ENCODE peak calls at places on chromosomes 3 and 15, in nine cellular contexts. I is GM12878; A is PC-3; J is Peyer's patch; R is CD8-positive, alpha-beta memory T cell; W is breast epithelium; Z is neuronal stem cell; N is lower lobe of right lung; U is CD8-positive, alpha-beta T cell. L is an unnamed sample.

GRCh38 chr3:119695480-119695879 is 7.3 kb upstream of the CFAP91 start:
- DNase-seq in N (no peak), J (no peak), Z (no peak), R (no peak), A (peak; percentile 58), W (no peak), U (no peak), I (no peak), L (no peak)

GRCh38 chr15:101808201-101808600 is 3.8 kb upstream of the OR4F15 start:
- DNase-seq in Z (no peak), J (no peak), W (no peak), A (no peak), N (no peak), R (no peak), I (no peak), U (no peak), L (no peak)

GRCh38 chr3:129602730-129603560 is 3.5 kb downstream of the PLXND1 start:
- DNase-seq in R (no peak), Z (no peak), W (no peak), A (peak; percentile 58), N (peak; percentile 67), U (no peak), J (no peak), I (no peak), L (no peak)

GRCh38 chr3:179991877-179992276 is 44.9 kb downstream of the PEX5L start:
- DNase-seq in R (no peak), Z (no peak), W (no peak), U (no peak), J (no peak), N (no peak), A (peak; percentile 68), I (no peak), L (no peak)

GRCh38 chr15:35393403-35393802 is 152.6 kb downstream of the DPH6 start:
- DNase-seq in I (no peak), U (no peak), J (no peak), A (no peak), R (no peak), W (no peak), N (no peak), Z (no peak), L (no peak)

GRCh38 chr3:190847423-190847822 is 15.1 kb downstream of the GMNC start:
- DNase-seq in A (no peak), Z (no peak), R (no peak), J (no peak), U (no peak), I (no peak), W (no peak), N (no peak), L (no peak)

GRCh38 chr3:187291512-187292132 is at the start of gene MASP1:
- DNase-seq in Z (peak; percentile 27), I (no peak), A (no peak), R (no peak), W (no peak), N (no peak), U (no peak), J (no peak), L (no peak)

GRCh38 chr3:176469694-176470205 is 727.5 kb downstream of the TBL1XR1 start:
- DNase-seq in J (no peak), Z (no peak), A (peak; percentile 53), R (no peak), U (no peak), W (no peak), I (no peak), N (no peak), L (no peak)

GRCh38 chr15:43880406-43881184 is 53.8 kb downstream of the WDR76 start:
- DNase-seq in Z (no peak), J (no peak), N (no peak), I (no peak), R (no peak), U (no peak), A (no peak), W (no peak), L (no peak)

GRCh38 chr15:78084359-78084750 is 6.8 kb upstream of the TBC1D2B start:
- DNase-seq in A (no peak), Z (no peak), J (peak; percentile 52), W (no peak), I (no peak), N (no peak), U (no peak), R (no peak), L (no peak)

GRCh38 chr15:40063563-40064011 is 24.6 kb upstream of the SRP14 start:
- DNase-seq in U (no peak), I (no peak), Z (no peak), W (no peak), J (no peak), A (peak; percentile 95), N (no peak), R (no peak), L (no peak)

GRCh38 chr3:184333700-184334099 is 3.7 kb upstream of the FAM131A start:
- DNase-seq in Z (no peak), A (no peak), U (no peak), R (no peak), I (no peak), W (no peak), J (no peak), N (no peak), L (no peak)

GRCh38 chr3:54843352-54843751 is 84.5 kb downstream of the LRTM1 start:
- DNase-seq in I (no peak), Z (no peak), U (no peak), W (no peak), J (no peak), A (no peak), R (no peak), N (no peak), L (no peak)

GRCh38 chr3:72661115-72661457 is 187.2 kb downstream of the SHQ1 start:
- DNase-seq in W (peak; percentile 93), J (no peak), I (no peak), Z (no peak), U (no peak), A (peak; percentile 98), R (no peak), N (peak; percentile 75), L (no peak)

GRCh38 chr3:84738101-84738500 is 220.7 kb upstream of the CADM2 start:
- DNase-seq in A (no peak), W (no peak), N (no peak), R (no peak), Z (no peak), I (no peak), J (no peak), U (no peak), L (no peak)

GRCh38 chr15:31321418-31321817 is 5.2 kb upstream of the KLF13 start:
- DNase-seq in I (no peak), A (no peak), R (no peak), U (no peak), J (no peak), W (no peak), Z (no peak), N (no peak), L (no peak)

GRCh38 chr3:98679986-98680385 is 83.2 kb upstream of the ST3GAL6 start:
- DNase-seq in J (no peak), U (no peak), N (no peak), A (no peak), R (no peak), Z (no peak), W (no peak), I (no peak), L (no peak)

GRCh38 chr3:71395927-71396695 is 187.4 kb downstream of the FOXP1 start:
- DNase-seq in Z (no peak), A (peak; percentile 16), I (no peak), N (no peak), W (no peak), U (no peak), J (no peak), R (no peak), L (no peak)

GRCh38 chr15:100809151-100809550 is 70.5 kb upstream of the ALDH1A3 start:
- DNase-seq in J (no peak), Z (no peak), W (no peak), A (peak; percentile 38), U (no peak), N (no peak), R (no peak), I (no peak), L (no peak)

GRCh38 chr3:178421069-178421468 is 115.2 kb upstream of the KCNMB2 start:
- DNase-seq in J (no peak), W (no peak), Z (no peak), R (no peak), U (no peak), N (no peak), A (no peak), I (no peak), L (no peak)

GRCh38 chr3:189914799-189915198 is 205.9 kb downstream of the P3H2 start:
- DNase-seq in Z (no peak), I (no peak), A (peak; percentile 94), R (no peak), W (no peak), J (no peak), U (no peak), N (no peak), L (no peak)

GRCh38 chr3:194995922-194996321 is 275.0 kb downstream of the XXYLT1 start:
- DNase-seq in R (no peak), J (no peak), I (no peak), U (no peak), N (no peak), W (no peak), A (no peak), Z (no peak), L (no peak)

DNA sequence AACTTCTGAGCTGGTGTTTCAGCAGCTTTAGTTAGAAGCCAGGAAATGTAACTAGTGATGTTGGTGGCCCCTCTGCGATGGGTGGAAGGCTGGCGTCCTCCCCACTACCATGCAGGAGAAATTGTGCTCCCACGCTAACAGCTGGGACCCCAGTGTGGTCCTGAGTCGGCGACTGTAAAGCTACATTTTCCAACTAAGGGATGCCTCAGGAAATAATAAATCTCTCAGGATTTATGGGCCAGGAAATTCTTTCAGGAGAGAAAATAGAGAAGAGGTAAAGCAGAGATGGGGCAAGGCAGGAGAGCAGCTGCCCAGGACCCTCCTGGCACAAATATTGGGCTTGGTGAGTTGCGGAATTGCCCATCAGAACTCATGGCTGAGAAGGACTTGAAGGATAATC is 186.9 kb downstream of the OPA1 start:
- DNase-seq in I (no peak), A (no peak), J (no peak), U (no peak), N (no peak), R (no peak), W (no peak), Z (no peak), L (no peak)
- H3K27me3 ChIP-seq in I (peaks cover 3% of the 10 kb centered on the region), A (no peaks in the 10 kb centered on the region), J (no peaks in the 10 kb centered on the region), U (no peaks in the 10 kb centered on the region), N (peaks cover 23% of the 10 kb centered on the region), R (peaks cover 3% of the 10 kb centered on the region), W (no peaks in the 10 kb centered on the region), Z (no peaks in the 10 kb centered on the region), L (no peaks in the 10 kb centered on the region)

GRCh38 chr15:25057574-25057973 is 102.8 kb downstream of the SNRPN start:
- DNase-seq in W (peak; percentile 20), R (no peak), N (peak; percentile 5), Z (no peak), J (peak; percentile 7), U (no peak), A (no peak), I (no peak), L (no peak)
- H3K9me3 ChIP-seq in W (peaks cover 100% of the 10 kb centered on the region), R (peaks cover 99% of the 10 kb centered on the region), N (peaks cover 100% of the 10 kb centered on the region), Z (peaks cover 100% of the 10 kb centered on the region), J (peaks cover 9% of the 10 kb centered on the region), U (peaks cover 97% of the 10 kb centered on the region), A (peaks cover 76% of the 10 kb centered on the region), I (peaks cover 78% of the 10 kb centered on the region), L (peaks cover 20% of the 10 kb centered on the region)

GRCh38 chr15:64633332-64633731 is 142.1 kb downstream of the RBPMS2 start:
- DNase-seq in N (no peak), R (no peak), W (no peak), J (no peak), Z (no peak), A (no peak), I (no peak), U (no peak), L (no peak)
- H3K4me1 ChIP-seq in N (peaks cover 48% of the 10 kb centered on the region), R (peaks cover 50% of the 10 kb centered on the region), W (peaks cover 4% of the 10 kb centered on the region), J (no peaks in the 10 kb centered on the region), Z (peaks cover 12% of the 10 kb centered on the region), A (no peaks in the 10 kb centered on the region), I (peaks cover 40% of the 10 kb centered on the region), U (peaks cover 79% of the 10 kb centered on the region), L (peaks cover 74% of the 10 kb centered on the region)

GRCh38 chr15:70397816-70398215 is 300.1 kb upstream of the TLE3 start:
- DNase-seq in Z (no peak), J (no peak), N (no peak), W (peak; percentile 33), U (no peak), R (no peak), A (no peak), I (no peak), L (no peak)
- H3K27me3 ChIP-seq in Z (no peaks in the 10 kb centered on the region), J (no peaks in the 10 kb centered on the region), N (peaks cover 4% of the 10 kb centered on the region), W (no peaks in the 10 kb centered on the region), U (no peaks in the 10 kb centered on the region), R (peaks cover 4% of the 10 kb centered on the region), A (peaks cover 67% of the 10 kb centered on the region), I (no peaks in the 10 kb centered on the region), L (no peaks in the 10 kb centered on the region)

L was measured in CD4-positive, alpha-beta memory T cell.